ENCODE peak calls at places on chromosome 22, in five cellular contexts. One of them, this sample, is unnamed.

GRCh38 chr22:50206599-50206998 is 5.8 kb downstream of the SELENOO start:
- DNase-seq in mesendoderm: peak; percentile 82
- DNase-seq in heart right ventricle: peak; percentile 68
- DNase-seq in WERI-Rb-1: peak; percentile 72
- DNase-seq in IMR-90: peak; percentile 26
- DNase-seq in this sample: no peak

GRCh38 chr22:40525250-40525884 is 111.2 kb downstream of the MRTFA start:
- DNase-seq in mesendoderm: peak; percentile 61
- DNase-seq in heart right ventricle: peak; percentile 31
- DNase-seq in WERI-Rb-1: peak; percentile 60
- DNase-seq in IMR-90: peak; percentile 46
- DNase-seq in this sample: peak; percentile 29

GRCh38 chr22:20205964-20206708 is 55.3 kb upstream of the CCDC188 start:
- DNase-seq in mesendoderm: peak; percentile 71
- DNase-seq in heart right ventricle: peak; percentile 81
- DNase-seq in WERI-Rb-1: peak; percentile 38
- DNase-seq in IMR-90: peak; percentile 63
- DNase-seq in this sample: peak; percentile 60

GRCh38 chr22:44676441-44677298 is 25.3 kb upstream of the PRR5 start:
- DNase-seq in mesendoderm: no peak
- DNase-seq in heart right ventricle: no peak
- DNase-seq in WERI-Rb-1: no peak
- DNase-seq in IMR-90: peak; percentile 13
- DNase-seq in this sample: no peak

GRCh38 chr22:46433318-46433717 is 97.8 kb downstream of the TRMU start:
- DNase-seq in mesendoderm: no peak
- DNase-seq in heart right ventricle: no peak
- DNase-seq in WERI-Rb-1: no peak
- DNase-seq in IMR-90: no peak
- DNase-seq in this sample: no peak

GRCh38 chr22:35589071-35589735 is 27.9 kb downstream of the MB start:
- DNase-seq in mesendoderm: peak; percentile 98
- DNase-seq in heart right ventricle: no peak
- DNase-seq in WERI-Rb-1: no peak
- DNase-seq in IMR-90: peak; percentile 77
- DNase-seq in this sample: peak; percentile 97

GRCh38 chr22:40377931-40378330 is 7.5 kb downstream of the SGSM3 start:
- DNase-seq in mesendoderm: no peak
- DNase-seq in heart right ventricle: no peak
- DNase-seq in WERI-Rb-1: no peak
- DNase-seq in IMR-90: no peak
- DNase-seq in this sample: no peak

GRCh38 chr22:34946339-34946985 is 119.5 kb upstream of the ISX start:
- DNase-seq in mesendoderm: no peak
- DNase-seq in heart right ventricle: no peak
- DNase-seq in WERI-Rb-1: no peak
- DNase-seq in IMR-90: no peak
- DNase-seq in this sample: no peak

GRCh38 chr22:45376703-45377102 is 36.7 kb downstream of the SMC1B start:
- DNase-seq in mesendoderm: no peak
- DNase-seq in heart right ventricle: peak; percentile 7
- DNase-seq in WERI-Rb-1: no peak
- DNase-seq in IMR-90: no peak
- DNase-seq in this sample: no peak

GRCh38 chr22:17199131-17199731 is 20.0 kb downstream of the ADA2 start:
- DNase-seq in mesendoderm: peak; percentile 96
- DNase-seq in heart right ventricle: peak; percentile 80
- DNase-seq in WERI-Rb-1: no peak
- DNase-seq in IMR-90: peak; percentile 16
- DNase-seq in this sample: no peak

GRCh38 chr22:30827646-30828045 is 133.0 kb downstream of the OSBP2 start:
- DNase-seq in mesendoderm: no peak
- DNase-seq in heart right ventricle: no peak
- DNase-seq in WERI-Rb-1: no peak
- DNase-seq in IMR-90: no peak
- DNase-seq in this sample: no peak

GRCh38 chr22:49768961-49769690 is 58.5 kb downstream of the BRD1 start:
- DNase-seq in mesendoderm: no peak
- DNase-seq in heart right ventricle: no peak
- DNase-seq in WERI-Rb-1: peak; percentile 67
- DNase-seq in IMR-90: peak; percentile 61
- DNase-seq in this sample: no peak

GRCh38 chr22:27801616-27802388 is at the start of gene MN1:
- DNase-seq in mesendoderm: no peak
- DNase-seq in heart right ventricle: peak; percentile 65
- DNase-seq in WERI-Rb-1: no peak
- DNase-seq in IMR-90: peak; percentile 35
- DNase-seq in this sample: peak; percentile 14

GRCh38 chr22:20380486-20380885 is 13.5 kb upstream of the ZNF74 start:
- DNase-seq in mesendoderm: peak; percentile 14
- DNase-seq in heart right ventricle: no peak
- DNase-seq in WERI-Rb-1: no peak
- DNase-seq in IMR-90: no peak
- DNase-seq in this sample: no peak

GRCh38 chr22:19892925-19893324 is 38.3 kb upstream of the GNB1L start:
- DNase-seq in mesendoderm: no peak
- DNase-seq in heart right ventricle: no peak
- DNase-seq in WERI-Rb-1: no peak
- DNase-seq in IMR-90: peak; percentile 33
- DNase-seq in this sample: no peak

GRCh38 chr22:41899992-41900651 is 14.8 kb downstream of the SHISA8 start:
- DNase-seq in mesendoderm: no peak
- DNase-seq in heart right ventricle: peak; percentile 61
- DNase-seq in WERI-Rb-1: no peak
- DNase-seq in IMR-90: no peak
- DNase-seq in this sample: no peak

GRCh38 chr22:37561209-37562048 is 1.1 kb downstream of the CDC42EP1 start:
- DNase-seq in mesendoderm: peak; percentile 92
- DNase-seq in heart right ventricle: peak; percentile 95
- DNase-seq in WERI-Rb-1: peak; percentile 88
- DNase-seq in IMR-90: peak; percentile 86
- DNase-seq in this sample: peak; percentile 94

GRCh38 chr22:49566693-49567092 is 261.0 kb downstream of the BRD1 start:
- DNase-seq in mesendoderm: no peak
- DNase-seq in heart right ventricle: no peak
- DNase-seq in WERI-Rb-1: no peak
- DNase-seq in IMR-90: no peak
- DNase-seq in this sample: no peak

GRCh38 chr22:50440544-50441249 is 34.1 kb downstream of the SBF1 start:
- DNase-seq in mesendoderm: no peak
- DNase-seq in heart right ventricle: no peak
- DNase-seq in WERI-Rb-1: no peak
- DNase-seq in IMR-90: no peak
- DNase-seq in this sample: no peak

GRCh38 chr22:37175414-37176144 is 12.5 kb downstream of the C1QTNF6 start:
- DNase-seq in mesendoderm: no peak
- DNase-seq in heart right ventricle: no peak
- DNase-seq in WERI-Rb-1: no peak
- DNase-seq in IMR-90: no peak
- DNase-seq in this sample: no peak

GRCh38 chr22:47062126-47062525 is 299.7 kb downstream of the TBC1D22A start:
- DNase-seq in mesendoderm: no peak
- DNase-seq in heart right ventricle: no peak
- DNase-seq in WERI-Rb-1: no peak
- DNase-seq in IMR-90: no peak
- DNase-seq in this sample: no peak

GRCh38 chr22:44336962-44337657 is 24.4 kb upstream of the SHISAL1 start:
- DNase-seq in mesendoderm: no peak
- DNase-seq in heart right ventricle: no peak
- DNase-seq in WERI-Rb-1: peak; percentile 51
- DNase-seq in IMR-90: no peak
- DNase-seq in this sample: no peak

GRCh38 chr22:29520851-29521250 is 32.7 kb downstream of the THOC5 start:
- DNase-seq in mesendoderm: peak; percentile 30
- DNase-seq in heart right ventricle: no peak
- DNase-seq in WERI-Rb-1: no peak
- DNase-seq in IMR-90: peak; percentile 91
- DNase-seq in this sample: no peak

DNA sequence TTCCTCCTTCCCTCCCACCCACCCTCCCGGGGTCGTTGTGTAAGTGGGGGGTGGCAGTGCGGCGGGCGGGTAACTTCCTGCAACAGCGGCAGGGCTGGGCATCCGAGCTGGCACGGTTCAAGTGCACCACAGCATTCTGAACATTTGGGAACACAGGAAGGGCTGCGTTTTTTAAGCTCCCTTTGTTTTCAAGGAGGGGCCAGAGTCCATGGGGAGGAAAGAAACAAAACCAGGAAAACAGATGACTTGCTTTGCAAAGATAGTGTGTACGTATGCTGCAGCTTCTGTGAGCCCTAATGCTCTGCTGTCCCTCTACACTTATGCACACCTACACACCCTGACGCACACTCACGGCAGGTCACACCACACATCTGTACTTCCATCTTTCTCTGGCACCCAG is 152.5 kb downstream of the FBXO7 start:
- DNase-seq in mesendoderm: no peak
- DNase-seq in heart right ventricle: peak; percentile 49
- DNase-seq in WERI-Rb-1: no peak
- DNase-seq in IMR-90: no peak
- DNase-seq in this sample: no peak
- H3K27me3 ChIP-seq in mesendoderm: no peaks in the 10 kb centered on the region
- H3K27me3 ChIP-seq in heart right ventricle: no peaks in the 10 kb centered on the region
- H3K27me3 ChIP-seq in WERI-Rb-1: no peaks in the 10 kb centered on the region
- H3K27me3 ChIP-seq in IMR-90: no peaks in the 10 kb centered on the region
- H3K27me3 ChIP-seq in this sample: no peaks in the 10 kb centered on the region

GRCh38 chr22:38786631-38787030 is 7.3 kb downstream of the DNAL4 start:
- DNase-seq in mesendoderm: no peak
- DNase-seq in heart right ventricle: no peak
- DNase-seq in WERI-Rb-1: no peak
- DNase-seq in IMR-90: no peak
- DNase-seq in this sample: no peak
- H3K4me3 ChIP-seq in mesendoderm: no peak overlapping the region
- H3K4me3 ChIP-seq in heart right ventricle: no peak overlapping the region
- H3K4me3 ChIP-seq in WERI-Rb-1: no peak overlapping the region
- H3K4me3 ChIP-seq in IMR-90: no peak overlapping the region
- H3K4me3 ChIP-seq in this sample: no peak overlapping the region

GRCh38 chr22:48436201-48436931 is 1391.3 kb downstream of the BRD1 start:
- DNase-seq in mesendoderm: no peak
- DNase-seq in heart right ventricle: no peak
- DNase-seq in WERI-Rb-1: no peak
- DNase-seq in IMR-90: no peak
- DNase-seq in this sample: no peak

GRCh38 chr22:48434156-48434867 is 1393.4 kb downstream of the BRD1 start:
- DNase-seq in mesendoderm: no peak
- DNase-seq in heart right ventricle: no peak
- DNase-seq in WERI-Rb-1: no peak
- DNase-seq in IMR-90: no peak
- DNase-seq in this sample: no peak

GRCh38 chr22:48432721-48433518 is 1394.8 kb downstream of the BRD1 start:
- DNase-seq in mesendoderm: no peak
- DNase-seq in heart right ventricle: no peak
- DNase-seq in WERI-Rb-1: no peak
- DNase-seq in IMR-90: no peak
- DNase-seq in this sample: no peak

GRCh38 chr22:48433647-48434046 is 1394.0 kb downstream of the BRD1 start:
- DNase-seq in mesendoderm: no peak
- DNase-seq in heart right ventricle: no peak
- DNase-seq in WERI-Rb-1: no peak
- DNase-seq in IMR-90: no peak
- DNase-seq in this sample: no peak

DNA sequence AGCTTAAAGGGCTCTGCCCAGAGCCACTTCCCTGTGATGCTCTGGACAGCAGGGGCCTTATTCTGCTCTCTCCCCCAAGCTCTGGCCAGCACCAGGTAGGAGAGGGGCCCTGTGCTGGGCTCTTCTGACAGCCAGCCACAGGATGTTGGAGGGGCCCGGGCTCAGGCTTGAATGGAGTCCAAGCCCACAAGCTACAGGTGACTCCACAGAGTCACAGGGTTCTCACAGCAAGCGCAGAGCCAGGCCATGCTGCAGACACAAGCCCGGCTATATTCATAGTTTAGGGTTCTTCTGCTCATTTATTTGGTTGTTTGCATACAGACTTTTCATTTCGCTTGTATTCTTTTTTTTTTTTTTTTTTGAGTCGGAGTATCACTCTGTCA is 1392.8 kb downstream of the BRD1 start:
- DNase-seq in mesendoderm: no peak
- DNase-seq in heart right ventricle: no peak
- DNase-seq in WERI-Rb-1: no peak
- DNase-seq in IMR-90: no peak
- DNase-seq in this sample: no peak
- H3K27me3 ChIP-seq in mesendoderm: no peaks in the 10 kb centered on the region
- H3K27me3 ChIP-seq in heart right ventricle: peaks cover 17% of the 10 kb centered on the region
- H3K27me3 ChIP-seq in WERI-Rb-1: no peaks in the 10 kb centered on the region
- H3K27me3 ChIP-seq in IMR-90: no peaks in the 10 kb centered on the region
- H3K27me3 ChIP-seq in this sample: no peaks in the 10 kb centered on the region

GRCh38 chr22:23759566-23759965 is 3.2 kb upstream of the C22orf15 start:
- DNase-seq in mesendoderm: no peak
- DNase-seq in heart right ventricle: no peak
- DNase-seq in WERI-Rb-1: no peak
- DNase-seq in IMR-90: no peak
- DNase-seq in this sample: no peak

GRCh38 chr22:23763579-23764331 is 965 bp downstream of the C22orf15 start:
- DNase-seq in mesendoderm: peak; percentile 42
- DNase-seq in heart right ventricle: no peak
- DNase-seq in WERI-Rb-1: no peak
- DNase-seq in IMR-90: no peak
- DNase-seq in this sample: no peak

GRCh38 chr22:23764931-23765881 is 2.4 kb downstream of the C22orf15 start:
- DNase-seq in mesendoderm: peak; percentile 51
- DNase-seq in heart right ventricle: no peak
- DNase-seq in WERI-Rb-1: no peak
- DNase-seq in IMR-90: no peak
- DNase-seq in this sample: no peak

GRCh38 chr22:23760056-23760455 is 2.7 kb upstream of the C22orf15 start:
- DNase-seq in mesendoderm: no peak
- DNase-seq in heart right ventricle: no peak
- DNase-seq in WERI-Rb-1: no peak
- DNase-seq in IMR-90: no peak
- DNase-seq in this sample: no peak

DNA sequence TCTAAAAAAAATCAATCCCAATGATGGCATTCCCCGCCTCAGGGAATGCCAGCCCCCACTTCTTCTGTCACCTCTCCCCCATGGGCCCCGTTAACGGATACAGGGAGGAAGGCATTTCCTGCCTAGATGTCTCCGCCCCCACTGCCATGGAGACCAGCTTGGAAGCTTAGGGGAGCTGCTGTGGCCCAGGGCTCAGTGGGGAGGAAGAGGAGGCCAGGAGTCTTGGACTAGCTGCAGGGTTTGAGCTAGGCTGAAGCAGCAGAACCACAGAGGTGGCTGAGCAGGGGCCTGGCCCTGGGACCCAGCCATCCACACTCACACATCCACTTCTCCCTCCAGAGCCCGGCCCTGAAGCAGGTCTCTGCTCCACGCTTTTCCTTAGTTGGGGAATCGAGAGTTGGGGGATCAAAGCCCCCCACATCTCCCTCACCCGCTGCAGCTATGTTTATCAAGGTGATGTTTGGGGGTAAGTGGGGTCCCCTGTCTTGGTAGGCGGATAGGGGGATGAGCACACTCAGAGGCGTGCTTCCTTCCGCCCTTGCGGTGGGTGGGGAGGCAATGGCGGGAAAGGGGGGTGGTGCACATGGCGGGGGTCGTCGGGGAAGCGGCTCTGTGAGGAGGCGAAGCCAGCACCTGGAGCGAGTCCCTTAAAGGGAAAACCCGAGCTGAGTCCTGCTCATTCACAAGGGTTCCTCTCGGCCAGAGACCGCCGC is at the start of gene C22orf15:
- DNase-seq in mesendoderm: peak; percentile 83
- DNase-seq in heart right ventricle: no peak
- DNase-seq in WERI-Rb-1: peak; percentile 53
- DNase-seq in IMR-90: peak; percentile 29
- DNase-seq in this sample: peak; percentile 24
- H3K4me3 ChIP-seq in mesendoderm: no peak within 1 kb of the TSS
- H3K4me3 ChIP-seq in heart right ventricle: no peak within 1 kb of the TSS
- H3K4me3 ChIP-seq in WERI-Rb-1: no peak within 1 kb of the TSS
- H3K4me3 ChIP-seq in IMR-90: no peak within 1 kb of the TSS
- H3K4me3 ChIP-seq in this sample: no peak within 1 kb of the TSS

This sample was measured in MG63.